ENCODE peak calls at places on chromosomes 16 and 17, in five cellular contexts. L is breast epithelium, W is dorsolateral prefrontal cortex, C is AG04449, D is Caco-2. T is an unnamed sample.

GRCh38 chr16:14399397-14400284 is 230.4 kb downstream of the PARN start:
- DNase-seq in W (no peak), D (peak), L (no peak), C (no peak), T (no peak)

GRCh38 chr17:50381260-50381815 is 8.3 kb downstream of the EME1 start:
- DNase-seq in L (no peak), C (no peak), D (no peak), W (no peak), T (no peak)

GRCh38 chr16:66551362-66551761 is 1.0 kb upstream of the CKLF start:
- DNase-seq in D (peak), W (no peak), C (no peak), L (no peak), T (no peak)

GRCh38 chr16:87636050-87636684 is 33.9 kb downstream of the JPH3 start:
- DNase-seq in W (peak), L (peak), D (peak), C (peak), T (peak)

GRCh38 chr17:18017958-18018357 is 21.0 kb downstream of the ATPAF2 start:
- DNase-seq in L (no peak), C (no peak), W (no peak), D (no peak), T (no peak)

GRCh38 chr16:12881771-12882170 is 19.6 kb upstream of the SHISA9 start:
- DNase-seq in L (no peak), C (no peak), W (no peak), D (no peak), T (no peak)

GRCh38 chr17:40341808-40342574 is 22.5 kb downstream of the GJD3 start:
- DNase-seq in C (no peak), W (peak), D (peak), L (peak), T (no peak)

GRCh38 chr17:7969434-7969833 is 33.0 kb upstream of the GUCY2D start:
- DNase-seq in W (no peak), D (no peak), C (no peak), L (no peak), T (no peak)

GRCh38 chr17:74432484-74433391 is 850 bp downstream of the GPRC5C start:
- DNase-seq in L (no peak), D (no peak), C (no peak), W (no peak), T (no peak)

GRCh38 chr17:18070861-18071340 is 16.8 kb upstream of the DRG2 start:
- DNase-seq in D (no peak), L (no peak), W (peak), C (no peak), T (no peak)

GRCh38 chr17:50903604-50904521 is 37.7 kb upstream of the TOB1 start:
- DNase-seq in W (no peak), C (no peak), L (no peak), D (no peak), T (no peak)

GRCh38 chr17:52383493-52384100 is 225.1 kb upstream of the CA10 start:
- DNase-seq in L (no peak), C (no peak), W (peak), D (peak), T (no peak)

GRCh38 chr17:4365103-4365627 is 1.3 kb downstream of the UBE2G1 start:
- DNase-seq in D (peak), L (peak), W (peak), C (peak), T (peak)

GRCh38 chr17:75637143-75637538 is 3.9 kb downstream of the SMIM5 start:
- DNase-seq in L (no peak), C (no peak), W (peak), D (no peak), T (no peak)

GRCh38 chr16:85333337-85333736 is 221.1 kb upstream of the CIBAR2 start:
- DNase-seq in W (no peak), C (no peak), D (no peak), L (no peak), T (no peak)

GRCh38 chr17:2250140-2251095 is 53.2 kb downstream of the SMG6 start:
- DNase-seq in W (no peak), D (no peak), C (no peak), L (no peak), T (no peak)

GRCh38 chr17:4136373-4136772 is 6.5 kb downstream of the ZZEF1 start:
- DNase-seq in W (peak), C (no peak), L (no peak), D (no peak), T (no peak)

GRCh38 chr17:40622509-40622928 is 25.1 kb downstream of the SMARCE1 start:
- DNase-seq in C (no peak), W (no peak), D (no peak), L (no peak), T (no peak)

GRCh38 chr17:57524790-57525543 is 220.1 kb downstream of the CCDC182 start:
- DNase-seq in D (no peak), W (no peak), L (no peak), C (no peak), T (no peak)

GRCh38 chr16:58096249-58096648 is 32.9 kb downstream of the CFAP20 start:
- DNase-seq in W (no peak), D (no peak), L (no peak), C (no peak), T (no peak)

GRCh38 chr17:82823004-82823403 is 16.8 kb downstream of the ZNF750 start:
- DNase-seq in D (no peak), W (no peak), L (no peak), C (no peak), T (no peak)

GRCh38 chr16:54286330-54287017 is at the start of gene IRX3:
- DNase-seq in D (peak), L (peak), W (no peak), C (peak), T (peak)

GRCh38 chr17:60640503-60640902 is 37.1 kb upstream of the BCAS3 start:
- DNase-seq in D (no peak), L (no peak), W (no peak), C (no peak), T (no peak)

GRCh38 chr17:76973040-76973439 is 104.8 kb downstream of the MGAT5B start:
- DNase-seq in L (no peak), D (no peak), W (no peak), C (no peak), T (no peak)

GRCh38 chr17:31449746-31450145 is 58.3 kb downstream of the RAB11FIP4 start:
- DNase-seq in C (no peak), W (no peak), L (no peak), D (no peak), T (no peak)

GRCh38 chr16:8887438-8887765 is 5.3 kb downstream of the LITAFD start:
- DNase-seq in W (no peak), C (no peak), L (no peak), D (no peak), T (no peak)

GRCh38 chr17:75067856-75068255 is 19.9 kb upstream of the SLC16A5 start:
- DNase-seq in L (no peak), D (no peak), C (no peak), W (no peak), T (no peak)

GRCh38 chr16:80107900-80108299 is 432.9 kb upstream of the DYNLRB2 start:
- DNase-seq in W (no peak), L (no peak), C (no peak), D (no peak), T (no peak)

GRCh38 chr17:19317359-19318095 is 45.0 kb downstream of the B9D1 start:
- DNase-seq in W (peak), C (peak), D (no peak), L (no peak), T (no peak)

GRCh38 chr17:5282639-5283217 is 644 bp downstream of the RABEP1 start:
- DNase-seq in C (no peak), W (no peak), D (no peak), L (no peak), T (no peak)

GRCh38 chr16:57873218-57873617 is 70.9 kb upstream of the KIFC3 start:
- DNase-seq in D (no peak), L (no peak), C (no peak), W (no peak), T (no peak)

GRCh38 chr17:47785538-47786123 is 36.0 kb downstream of the OSBPL7 start:
- DNase-seq in L (no peak), W (no peak), D (peak), C (no peak), T (no peak)

GRCh38 chr16:83060-83603 is 5.1 kb downstream of the MPG start:
- DNase-seq in L (no peak), D (no peak), W (no peak), C (no peak), T (no peak)

GRCh38 chr17:51012538-51012937 is 108.1 kb downstream of the SPAG9 start:
- DNase-seq in L (no peak), W (no peak), D (no peak), C (no peak), T (no peak)

GRCh38 chr17:78031435-78031834 is 72.9 kb downstream of the TNRC6C start:
- DNase-seq in W (peak), C (no peak), D (no peak), L (no peak), T (no peak)

GRCh38 chr16:85253127-85253941 is 141.1 kb upstream of the CIBAR2 start:
- DNase-seq in L (no peak), W (peak), C (no peak), D (no peak), T (no peak)

GRCh38 chr16:22358000-22358399 is 16.4 kb downstream of the CDR2 start:
- DNase-seq in D (no peak), W (no peak), C (no peak), L (no peak), T (no peak)

GRCh38 chr16:391885-392335 is 5.1 kb upstream of the NME4 start:
- DNase-seq in C (no peak), W (no peak), D (peak), L (no peak), T (no peak)

GRCh38 chr16:85872666-85873561 is 26.0 kb upstream of the IRF8 start:
- DNase-seq in D (no peak), C (no peak), L (no peak), W (no peak), T (no peak)

GRCh38 chr16:63890072-63890471 is 1231.8 kb downstream of the CDH11 start:
- DNase-seq in D (no peak), W (peak), L (no peak), C (no peak), T (no peak)

DNA sequence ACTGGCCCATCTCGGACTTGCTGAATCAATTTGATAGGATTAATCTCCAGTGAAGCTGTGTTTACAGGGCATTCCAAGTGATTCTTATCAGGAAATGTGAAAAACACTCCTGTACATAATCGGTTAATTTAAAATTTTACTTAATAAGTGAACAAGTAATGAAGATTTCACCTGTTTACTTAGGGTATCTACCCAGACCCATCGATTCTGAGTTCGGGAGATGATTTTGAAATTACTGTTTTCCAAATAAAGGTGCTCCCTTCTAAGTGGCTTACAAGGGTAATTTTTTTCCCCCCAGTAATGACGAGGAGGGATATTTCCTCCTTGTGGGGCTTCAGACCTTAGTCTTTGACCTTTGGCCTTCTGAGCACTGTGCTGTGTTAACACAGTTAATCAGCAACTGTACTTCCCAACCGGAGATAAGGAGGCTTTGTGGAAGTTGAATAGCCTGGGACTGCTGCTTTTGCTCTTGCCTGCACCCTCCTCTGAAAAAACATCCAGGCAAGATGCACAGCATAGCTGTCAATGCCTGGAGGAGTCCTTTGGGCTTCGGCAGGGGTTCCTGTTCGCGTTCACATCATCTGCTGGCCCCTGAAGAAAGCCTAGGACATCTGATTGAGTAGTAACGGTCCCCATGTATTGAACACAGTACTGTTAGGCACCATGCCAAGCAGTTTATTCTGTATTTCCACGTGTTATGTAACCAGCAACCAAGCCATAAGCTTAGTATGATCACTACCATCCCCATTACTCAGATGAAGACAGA is 1.8 kb downstream of the FAHD1 start:
- DNase-seq in L (no peak), C (no peak), D (peak), W (no peak), T (no peak)
- H3K4me3 ChIP-seq in L (no peak), C (peak), D (peak), W (peak), T (peak)

GRCh38 chr16:17467923-17468540 is 2.7 kb downstream of the XYLT1 start:
- DNase-seq in L (peak), C (no peak), D (peak), W (peak), T (no peak)
- TF ChIP-seq CTCF in L (peak), C (peak), D (peak), W (peak), T (peak)

GRCh38 chr16:28572659-28573510 is 19.2 kb downstream of the SGF29 start:
- DNase-seq in C (no peak), W (peak), D (no peak), L (no peak), T (no peak)
- H3K4me3 ChIP-seq in C (no peak), W (no peak), D (no peak), L (no peak), T (no peak)

GRCh38 chr17:79986441-79987186 is 49.1 kb downstream of the TBC1D16 start:
- DNase-seq in C (no peak), L (no peak), D (peak), W (no peak), T (peak)
- TF ChIP-seq CTCF in C (no peak), L (no peak), D (no peak), W (no peak), T (no peak)

GRCh38 chr16:4850211-4850610 is 2.9 kb downstream of the UBN1 start:
- DNase-seq in D (no peak), W (no peak), L (no peak), C (no peak), T (no peak)
- H3K4me3 ChIP-seq in D (no peak), W (no peak), L (no peak), C (peak), T (no peak)

GRCh38 chr16:56269824-56270684 is 78.8 kb downstream of the GNAO1 start:
- DNase-seq in D (peak), W (peak), C (peak), L (no peak), T (no peak)
- TF ChIP-seq CTCF in D (peak), W (peak), C (peak), L (no peak), T (no peak)

GRCh38 chr17:29430275-29430674 is 40.1 kb downstream of the TAOK1 start:
- DNase-seq in L (no peak), C (no peak), D (peak), W (no peak), T (no peak)

GRCh38 chr17:29434550-29434949 is 44.4 kb downstream of the TAOK1 start:
- DNase-seq in W (no peak), L (no peak), D (no peak), C (no peak), T (no peak)

GRCh38 chr17:29433551-29433950 is 43.4 kb downstream of the TAOK1 start:
- DNase-seq in C (no peak), L (no peak), W (no peak), D (no peak), T (no peak)
- H3K4me3 ChIP-seq in C (no peak), L (no peak), W (no peak), D (no peak), T (no peak)